ENCODE peak calls at places on chromosomes 16 and 17, in eight cellular contexts. D is nephron progenitor cell, W is cerebellar nuclear complex, P is germinal center, T is body of pancreas, M is Ammon's horn, E is T-helper 9 cell, V is WTC11. Y is an unnamed sample.
A peak's percentile ranks its signal among the peaks of the same experiment; 100 is the strongest.

GRCh38 chr17:55492951-55493350 is 18.3 kb downstream of the SMIM36 start:
- DNase-seq in E (no peak), T (no peak), V (no peak), D (no peak), P (no peak), W (no peak), M (peak; percentile 24), Y (no peak)

GRCh38 chr17:75289832-75290337 is 652 bp upstream of the SLC25A19 start:
- DNase-seq in T (peak; percentile 46), M (peak; percentile 80), P (peak; percentile 50), W (no peak), V (no peak), D (no peak), E (peak; percentile 48), Y (peak; percentile 34)

GRCh38 chr17:64534187-64534586 is 27.4 kb downstream of the CEP95 start:
- DNase-seq in V (no peak), D (no peak), T (no peak), W (no peak), P (peak; percentile 14), E (no peak), M (no peak), Y (no peak)

GRCh38 chr17:80501739-80502577 is 25.6 kb upstream of the NPTX1 start:
- DNase-seq in W (no peak), P (no peak), D (no peak), M (peak; percentile 55), T (no peak), V (no peak), E (no peak), Y (no peak)

GRCh38 chr17:79331492-79331891 is 256.9 kb downstream of the ENGASE start:
- DNase-seq in V (no peak), E (no peak), T (no peak), M (no peak), D (no peak), P (no peak), W (no peak), Y (no peak)

GRCh38 chr16:898761-899677 is 71.8 kb downstream of the LMF1 start:
- DNase-seq in W (no peak), T (no peak), D (no peak), M (no peak), V (no peak), E (no peak), P (no peak), Y (no peak)

GRCh38 chr16:79928142-79928735 is 327.7 kb upstream of the MAF start:
- DNase-seq in W (no peak), M (no peak), P (no peak), E (no peak), D (no peak), V (no peak), T (no peak), Y (no peak)

GRCh38 chr16:72875291-72876036 is 172.5 kb downstream of the ZFHX3 start:
- DNase-seq in V (no peak), P (no peak), T (no peak), E (no peak), M (no peak), D (no peak), W (no peak), Y (no peak)

GRCh38 chr17:56870163-56870651 is 36.3 kb downstream of the DGKE start:
- DNase-seq in V (no peak), M (no peak), W (no peak), E (no peak), D (no peak), T (no peak), P (no peak), Y (no peak)

Y was measured in K562.